ENCODE peak calls at places on chromosomes 12 and 14, in nine cellular contexts. One of them, this sample, is unnamed.

GRCh38 chr14:58663494-58664111 is 25.8 kb downstream of the DACT1 start:
- DNase-seq in sigmoid colon: no peak
- DNase-seq in right lobe of liver: no peak
- DNase-seq in NB4: no peak
- DNase-seq in tibial nerve: no peak
- DNase-seq in uterus: no peak
- DNase-seq in transverse colon: peak
- DNase-seq in gastrocnemius medialis: no peak
- DNase-seq in esophagus squamous epithelium: no peak
- DNase-seq in this sample: no peak

GRCh38 chr12:4069046-4070010 is 196.1 kb upstream of the PARP11 start:
- DNase-seq in transverse colon: no peak
- DNase-seq in gastrocnemius medialis: no peak
- DNase-seq in right lobe of liver: no peak
- DNase-seq in NB4: no peak
- DNase-seq in uterus: no peak
- DNase-seq in tibial nerve: no peak
- DNase-seq in sigmoid colon: no peak
- DNase-seq in esophagus squamous epithelium: no peak
- DNase-seq in this sample: no peak

GRCh38 chr14:56351861-56352260 is 227.7 kb upstream of the TMEM260 start:
- DNase-seq in tibial nerve: no peak
- DNase-seq in right lobe of liver: no peak
- DNase-seq in sigmoid colon: no peak
- DNase-seq in esophagus squamous epithelium: no peak
- DNase-seq in NB4: no peak
- DNase-seq in uterus: no peak
- DNase-seq in gastrocnemius medialis: no peak
- DNase-seq in transverse colon: no peak
- DNase-seq in this sample: no peak

GRCh38 chr12:108689314-108690190 is 41.8 kb downstream of the CORO1C start:
- DNase-seq in tibial nerve: no peak
- DNase-seq in gastrocnemius medialis: peak
- DNase-seq in uterus: no peak
- DNase-seq in NB4: peak
- DNase-seq in sigmoid colon: peak
- DNase-seq in transverse colon: peak
- DNase-seq in esophagus squamous epithelium: no peak
- DNase-seq in right lobe of liver: no peak
- DNase-seq in this sample: peak

GRCh38 chr14:22339277-22339676 is 249.7 kb downstream of the DAD1 start:
- DNase-seq in NB4: no peak
- DNase-seq in uterus: peak
- DNase-seq in esophagus squamous epithelium: no peak
- DNase-seq in sigmoid colon: peak
- DNase-seq in gastrocnemius medialis: peak
- DNase-seq in tibial nerve: peak
- DNase-seq in transverse colon: peak
- DNase-seq in right lobe of liver: no peak
- DNase-seq in this sample: peak

GRCh38 chr12:522692-523378 is 63.1 kb downstream of the B4GALNT3 start:
- DNase-seq in tibial nerve: no peak
- DNase-seq in gastrocnemius medialis: no peak
- DNase-seq in transverse colon: no peak
- DNase-seq in NB4: no peak
- DNase-seq in esophagus squamous epithelium: no peak
- DNase-seq in uterus: no peak
- DNase-seq in sigmoid colon: no peak
- DNase-seq in right lobe of liver: no peak
- DNase-seq in this sample: no peak

GRCh38 chr14:99947695-99948094 is 117.5 kb upstream of the EVL start:
- DNase-seq in esophagus squamous epithelium: no peak
- DNase-seq in transverse colon: no peak
- DNase-seq in tibial nerve: no peak
- DNase-seq in uterus: peak
- DNase-seq in gastrocnemius medialis: no peak
- DNase-seq in right lobe of liver: no peak
- DNase-seq in NB4: peak
- DNase-seq in sigmoid colon: peak
- DNase-seq in this sample: no peak

GRCh38 chr12:24415934-24416333 is 466.5 kb upstream of the SOX5 start:
- DNase-seq in tibial nerve: no peak
- DNase-seq in sigmoid colon: no peak
- DNase-seq in NB4: no peak
- DNase-seq in esophagus squamous epithelium: no peak
- DNase-seq in gastrocnemius medialis: no peak
- DNase-seq in right lobe of liver: no peak
- DNase-seq in uterus: no peak
- DNase-seq in transverse colon: no peak
- DNase-seq in this sample: no peak

GRCh38 chr14:36666416-36667206 is 5.0 kb downstream of the PAX9 start:
- DNase-seq in NB4: no peak
- DNase-seq in transverse colon: no peak
- DNase-seq in sigmoid colon: no peak
- DNase-seq in tibial nerve: no peak
- DNase-seq in right lobe of liver: no peak
- DNase-seq in esophagus squamous epithelium: no peak
- DNase-seq in gastrocnemius medialis: no peak
- DNase-seq in uterus: no peak
- DNase-seq in this sample: no peak

GRCh38 chr12:120350576-120351350 is 18.2 kb downstream of the MSI1 start:
- DNase-seq in sigmoid colon: no peak
- DNase-seq in uterus: no peak
- DNase-seq in esophagus squamous epithelium: no peak
- DNase-seq in gastrocnemius medialis: no peak
- DNase-seq in NB4: no peak
- DNase-seq in transverse colon: no peak
- DNase-seq in right lobe of liver: peak
- DNase-seq in tibial nerve: no peak
- DNase-seq in this sample: no peak

DNA sequence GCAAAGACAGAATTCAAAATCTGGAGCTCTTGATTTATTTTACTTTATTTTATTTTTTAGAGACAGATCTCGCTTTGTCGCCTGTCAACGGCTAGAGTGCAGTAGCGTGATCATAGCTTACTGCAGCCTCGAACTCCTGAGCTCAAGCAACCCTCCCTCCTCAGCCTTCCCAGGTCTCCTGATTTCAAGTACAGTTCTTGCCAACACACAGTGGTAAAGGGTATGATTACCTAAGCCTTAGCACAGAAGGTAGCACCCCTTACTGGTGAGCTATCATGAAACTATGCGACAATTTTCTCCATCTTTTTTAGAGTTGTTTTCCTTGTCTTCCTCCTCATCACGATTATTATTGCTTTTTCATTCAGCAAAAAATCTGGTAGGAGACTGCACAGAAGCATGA is 94.3 kb upstream of the ETV6 start:
- DNase-seq in transverse colon: no peak
- DNase-seq in uterus: no peak
- DNase-seq in esophagus squamous epithelium: no peak
- DNase-seq in tibial nerve: no peak
- DNase-seq in gastrocnemius medialis: no peak
- DNase-seq in sigmoid colon: no peak
- DNase-seq in right lobe of liver: no peak
- DNase-seq in NB4: no peak
- DNase-seq in this sample: no peak
- TF ChIP-seq POLR2A in transverse colon: no peak
- TF ChIP-seq POLR2A in uterus: no peak
- TF ChIP-seq POLR2A in esophagus squamous epithelium: no peak
- TF ChIP-seq POLR2A in tibial nerve: no peak
- TF ChIP-seq POLR2A in gastrocnemius medialis: no peak
- TF ChIP-seq POLR2A in sigmoid colon: no peak
- TF ChIP-seq POLR2A in right lobe of liver: no peak
- TF ChIP-seq POLR2A in NB4: no peak
- TF ChIP-seq POLR2A in this sample: no peak

GRCh38 chr12:22935090-22935489 is 310.1 kb downstream of the ETNK1 start:
- DNase-seq in NB4: peak
- DNase-seq in transverse colon: no peak
- DNase-seq in esophagus squamous epithelium: no peak
- DNase-seq in sigmoid colon: no peak
- DNase-seq in right lobe of liver: no peak
- DNase-seq in uterus: no peak
- DNase-seq in tibial nerve: no peak
- DNase-seq in gastrocnemius medialis: no peak
- DNase-seq in this sample: no peak
- H3K4me3 ChIP-seq in NB4: peak
- H3K4me3 ChIP-seq in transverse colon: no peak
- H3K4me3 ChIP-seq in esophagus squamous epithelium: no peak
- H3K4me3 ChIP-seq in sigmoid colon: no peak
- H3K4me3 ChIP-seq in right lobe of liver: no peak
- H3K4me3 ChIP-seq in uterus: no peak
- H3K4me3 ChIP-seq in tibial nerve: no peak
- H3K4me3 ChIP-seq in gastrocnemius medialis: no peak
- H3K4me3 ChIP-seq in this sample: no peak

GRCh38 chr14:68211421-68211820 is 391.8 kb downstream of the RAD51B start:
- DNase-seq in tibial nerve: no peak
- DNase-seq in right lobe of liver: no peak
- DNase-seq in gastrocnemius medialis: no peak
- DNase-seq in esophagus squamous epithelium: no peak
- DNase-seq in NB4: no peak
- DNase-seq in uterus: no peak
- DNase-seq in sigmoid colon: no peak
- DNase-seq in transverse colon: no peak
- DNase-seq in this sample: no peak

GRCh38 chr14:68208218-68208617 is 388.6 kb downstream of the RAD51B start:
- DNase-seq in sigmoid colon: no peak
- DNase-seq in uterus: no peak
- DNase-seq in right lobe of liver: no peak
- DNase-seq in transverse colon: no peak
- DNase-seq in tibial nerve: no peak
- DNase-seq in NB4: no peak
- DNase-seq in esophagus squamous epithelium: no peak
- DNase-seq in gastrocnemius medialis: no peak
- DNase-seq in this sample: no peak

GRCh38 chr14:68211886-68212285 is 392.3 kb downstream of the RAD51B start:
- DNase-seq in transverse colon: no peak
- DNase-seq in sigmoid colon: no peak
- DNase-seq in tibial nerve: no peak
- DNase-seq in uterus: no peak
- DNase-seq in NB4: no peak
- DNase-seq in esophagus squamous epithelium: no peak
- DNase-seq in right lobe of liver: no peak
- DNase-seq in gastrocnemius medialis: no peak
- DNase-seq in this sample: no peak

GRCh38 chr14:68208726-68209125 is 389.1 kb downstream of the RAD51B start:
- DNase-seq in right lobe of liver: no peak
- DNase-seq in gastrocnemius medialis: no peak
- DNase-seq in esophagus squamous epithelium: no peak
- DNase-seq in uterus: no peak
- DNase-seq in NB4: no peak
- DNase-seq in sigmoid colon: no peak
- DNase-seq in transverse colon: no peak
- DNase-seq in tibial nerve: no peak
- DNase-seq in this sample: no peak

DNA sequence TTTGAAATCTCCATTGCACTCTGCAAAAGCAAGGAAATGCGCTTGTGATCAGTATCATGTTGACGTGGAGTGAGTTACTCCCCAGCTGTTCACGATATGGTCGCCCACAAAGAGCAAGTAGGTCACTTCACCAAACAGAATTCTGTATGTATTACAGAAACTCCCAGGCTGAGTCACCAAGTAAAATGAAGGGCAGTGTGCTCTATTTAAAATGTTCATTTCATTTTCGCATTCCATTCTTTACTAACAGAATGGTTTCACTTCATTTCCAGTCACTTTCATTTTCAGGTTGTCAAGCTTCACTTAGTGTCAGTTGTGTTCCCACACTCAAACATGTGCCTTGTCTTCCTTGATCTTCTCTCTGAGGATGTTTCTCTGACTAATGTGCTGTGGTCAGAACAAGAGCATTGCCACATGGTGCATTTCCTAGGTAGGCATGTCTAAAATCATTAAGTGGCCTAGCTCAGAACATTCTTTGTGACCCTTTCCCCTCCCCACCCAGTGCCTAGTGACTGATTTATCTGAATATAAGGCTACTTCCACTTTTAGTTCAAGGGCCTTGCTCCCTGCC is 391.2 kb downstream of the RAD51B start:
- DNase-seq in gastrocnemius medialis: no peak
- DNase-seq in esophagus squamous epithelium: no peak
- DNase-seq in tibial nerve: no peak
- DNase-seq in NB4: peak
- DNase-seq in transverse colon: no peak
- DNase-seq in right lobe of liver: no peak
- DNase-seq in uterus: no peak
- DNase-seq in sigmoid colon: no peak
- DNase-seq in this sample: no peak
- TF ChIP-seq POLR2A in gastrocnemius medialis: no peak
- TF ChIP-seq POLR2A in esophagus squamous epithelium: no peak
- TF ChIP-seq POLR2A in tibial nerve: no peak
- TF ChIP-seq POLR2A in NB4: no peak
- TF ChIP-seq POLR2A in transverse colon: no peak
- TF ChIP-seq POLR2A in right lobe of liver: no peak
- TF ChIP-seq POLR2A in uterus: no peak
- TF ChIP-seq POLR2A in sigmoid colon: no peak
- TF ChIP-seq POLR2A in this sample: no peak

GRCh38 chr12:101927042-101927441 is 49.7 kb downstream of the DRAM1 start:
- DNase-seq in sigmoid colon: no peak
- DNase-seq in uterus: no peak
- DNase-seq in transverse colon: no peak
- DNase-seq in tibial nerve: no peak
- DNase-seq in esophagus squamous epithelium: no peak
- DNase-seq in NB4: no peak
- DNase-seq in gastrocnemius medialis: no peak
- DNase-seq in right lobe of liver: no peak
- DNase-seq in this sample: no peak

GRCh38 chr12:101925935-101926334 is 48.6 kb downstream of the DRAM1 start:
- DNase-seq in gastrocnemius medialis: no peak
- DNase-seq in uterus: no peak
- DNase-seq in esophagus squamous epithelium: no peak
- DNase-seq in tibial nerve: no peak
- DNase-seq in NB4: peak
- DNase-seq in right lobe of liver: no peak
- DNase-seq in transverse colon: no peak
- DNase-seq in sigmoid colon: no peak
- DNase-seq in this sample: no peak

GRCh38 chr12:101925352-101925751 is 48.0 kb downstream of the DRAM1 start:
- DNase-seq in esophagus squamous epithelium: no peak
- DNase-seq in gastrocnemius medialis: peak
- DNase-seq in transverse colon: peak
- DNase-seq in uterus: peak
- DNase-seq in tibial nerve: peak
- DNase-seq in right lobe of liver: no peak
- DNase-seq in sigmoid colon: peak
- DNase-seq in NB4: peak
- DNase-seq in this sample: peak

GRCh38 chr12:101923049-101923718 is 45.8 kb downstream of the DRAM1 start:
- DNase-seq in esophagus squamous epithelium: no peak
- DNase-seq in right lobe of liver: no peak
- DNase-seq in uterus: no peak
- DNase-seq in sigmoid colon: no peak
- DNase-seq in NB4: no peak
- DNase-seq in tibial nerve: no peak
- DNase-seq in gastrocnemius medialis: no peak
- DNase-seq in transverse colon: no peak
- DNase-seq in this sample: no peak

DNA sequence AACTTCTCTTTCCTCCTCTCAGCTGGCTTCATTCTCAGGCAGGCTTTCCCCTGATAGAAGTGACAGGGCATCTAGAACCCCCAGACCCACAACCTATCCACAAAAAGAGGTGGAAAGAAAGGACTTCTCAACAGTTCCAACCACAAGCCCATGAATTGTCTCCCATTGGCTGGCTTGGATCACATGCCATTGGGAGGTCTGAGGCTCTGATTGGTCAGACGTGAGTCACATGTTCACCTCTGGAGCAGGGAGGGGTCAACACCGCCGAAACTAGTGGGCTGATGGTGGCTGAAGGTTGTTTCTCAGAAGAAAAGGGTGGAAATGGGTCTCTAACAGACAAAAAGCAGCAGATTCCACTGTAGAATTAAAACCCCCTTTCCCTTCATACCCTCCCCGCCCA is 47.3 kb downstream of the DRAM1 start:
- DNase-seq in right lobe of liver: no peak
- DNase-seq in sigmoid colon: no peak
- DNase-seq in transverse colon: no peak
- DNase-seq in NB4: peak
- DNase-seq in tibial nerve: no peak
- DNase-seq in gastrocnemius medialis: no peak
- DNase-seq in uterus: no peak
- DNase-seq in esophagus squamous epithelium: no peak
- DNase-seq in this sample: no peak
- H3K4me3 ChIP-seq in right lobe of liver: no peak
- H3K4me3 ChIP-seq in sigmoid colon: no peak
- H3K4me3 ChIP-seq in transverse colon: no peak
- H3K4me3 ChIP-seq in NB4: no peak
- H3K4me3 ChIP-seq in tibial nerve: no peak
- H3K4me3 ChIP-seq in gastrocnemius medialis: no peak
- H3K4me3 ChIP-seq in uterus: no peak
- H3K4me3 ChIP-seq in esophagus squamous epithelium: no peak
- H3K4me3 ChIP-seq in this sample: no peak